ENCODE peak calls at places on chromosome 10, in nine cellular contexts. One of them, this sample, is unnamed.

GRCh38 chr10:22831586-22831985 is 96.3 kb upstream of the ARMC3 start:
- DNase-seq in iPS-NIHi11: no peak
- DNase-seq in CD8-positive, alpha-beta T cell: no peak
- DNase-seq in stimulated activated CD8-positive, alpha-beta memory T cell treated with anti-CD3 and anti-CD28 coated beads, Interleukin-2, amount 100 ng/mL, for 48 hours: no peak
- DNase-seq in GM20000: no peak
- DNase-seq in body of pancreas: no peak
- DNase-seq in epithelial cell of esophagus: no peak
- DNase-seq in kidney epithelial cell: no peak
- DNase-seq in WTC11: no peak
- DNase-seq in this sample: no peak

GRCh38 chr10:75497997-75498797 is 66.8 kb downstream of the LRMDA start:
- DNase-seq in iPS-NIHi11: no peak
- DNase-seq in CD8-positive, alpha-beta T cell: no peak
- DNase-seq in stimulated activated CD8-positive, alpha-beta memory T cell treated with anti-CD3 and anti-CD28 coated beads, Interleukin-2, amount 100 ng/mL, for 48 hours: no peak
- DNase-seq in GM20000: no peak
- DNase-seq in body of pancreas: peak
- DNase-seq in epithelial cell of esophagus: peak
- DNase-seq in kidney epithelial cell: no peak
- DNase-seq in WTC11: no peak
- DNase-seq in this sample: peak

GRCh38 chr10:65496541-65496940 is 1429.3 kb upstream of the LRRTM3 start:
- DNase-seq in iPS-NIHi11: no peak
- DNase-seq in CD8-positive, alpha-beta T cell: no peak
- DNase-seq in stimulated activated CD8-positive, alpha-beta memory T cell treated with anti-CD3 and anti-CD28 coated beads, Interleukin-2, amount 100 ng/mL, for 48 hours: no peak
- DNase-seq in GM20000: no peak
- DNase-seq in body of pancreas: no peak
- DNase-seq in epithelial cell of esophagus: peak
- DNase-seq in kidney epithelial cell: no peak
- DNase-seq in WTC11: no peak
- DNase-seq in this sample: no peak

GRCh38 chr10:84943541-84943940 is 615.2 kb downstream of the CCSER2 start:
- DNase-seq in iPS-NIHi11: no peak
- DNase-seq in CD8-positive, alpha-beta T cell: no peak
- DNase-seq in stimulated activated CD8-positive, alpha-beta memory T cell treated with anti-CD3 and anti-CD28 coated beads, Interleukin-2, amount 100 ng/mL, for 48 hours: no peak
- DNase-seq in GM20000: no peak
- DNase-seq in body of pancreas: no peak
- DNase-seq in epithelial cell of esophagus: no peak
- DNase-seq in kidney epithelial cell: no peak
- DNase-seq in WTC11: no peak
- DNase-seq in this sample: no peak

GRCh38 chr10:5560844-5561703 is 36.3 kb downstream of the CALML3 start:
- DNase-seq in iPS-NIHi11: no peak
- DNase-seq in CD8-positive, alpha-beta T cell: no peak
- DNase-seq in stimulated activated CD8-positive, alpha-beta memory T cell treated with anti-CD3 and anti-CD28 coated beads, Interleukin-2, amount 100 ng/mL, for 48 hours: no peak
- DNase-seq in GM20000: no peak
- DNase-seq in body of pancreas: peak
- DNase-seq in epithelial cell of esophagus: no peak
- DNase-seq in kidney epithelial cell: no peak
- DNase-seq in WTC11: no peak
- DNase-seq in this sample: no peak

GRCh38 chr10:98242823-98243222 is 25.2 kb downstream of the LOXL4 start:
- DNase-seq in iPS-NIHi11: no peak
- DNase-seq in CD8-positive, alpha-beta T cell: no peak
- DNase-seq in stimulated activated CD8-positive, alpha-beta memory T cell treated with anti-CD3 and anti-CD28 coated beads, Interleukin-2, amount 100 ng/mL, for 48 hours: no peak
- DNase-seq in GM20000: peak
- DNase-seq in body of pancreas: no peak
- DNase-seq in epithelial cell of esophagus: peak
- DNase-seq in kidney epithelial cell: no peak
- DNase-seq in WTC11: no peak
- DNase-seq in this sample: no peak

GRCh38 chr10:118518095-118518494 is 77.4 kb downstream of the PRLHR start:
- DNase-seq in iPS-NIHi11: no peak
- DNase-seq in CD8-positive, alpha-beta T cell: no peak
- DNase-seq in stimulated activated CD8-positive, alpha-beta memory T cell treated with anti-CD3 and anti-CD28 coated beads, Interleukin-2, amount 100 ng/mL, for 48 hours: no peak
- DNase-seq in GM20000: no peak
- DNase-seq in body of pancreas: no peak
- DNase-seq in epithelial cell of esophagus: no peak
- DNase-seq in kidney epithelial cell: no peak
- DNase-seq in WTC11: no peak
- DNase-seq in this sample: no peak

GRCh38 chr10:126384269-126384873 is 3.9 kb downstream of the ADAM12 start:
- DNase-seq in iPS-NIHi11: no peak
- DNase-seq in CD8-positive, alpha-beta T cell: no peak
- DNase-seq in stimulated activated CD8-positive, alpha-beta memory T cell treated with anti-CD3 and anti-CD28 coated beads, Interleukin-2, amount 100 ng/mL, for 48 hours: no peak
- DNase-seq in GM20000: no peak
- DNase-seq in body of pancreas: no peak
- DNase-seq in epithelial cell of esophagus: peak
- DNase-seq in kidney epithelial cell: peak
- DNase-seq in WTC11: no peak
- DNase-seq in this sample: no peak

GRCh38 chr10:114087255-114087654 is 43.6 kb downstream of the ADRB1 start:
- DNase-seq in iPS-NIHi11: no peak
- DNase-seq in CD8-positive, alpha-beta T cell: no peak
- DNase-seq in stimulated activated CD8-positive, alpha-beta memory T cell treated with anti-CD3 and anti-CD28 coated beads, Interleukin-2, amount 100 ng/mL, for 48 hours: no peak
- DNase-seq in GM20000: no peak
- DNase-seq in body of pancreas: no peak
- DNase-seq in epithelial cell of esophagus: no peak
- DNase-seq in kidney epithelial cell: no peak
- DNase-seq in WTC11: no peak
- DNase-seq in this sample: no peak

GRCh38 chr10:26755443-26755903 is 58.0 kb downstream of the PDSS1 start:
- DNase-seq in iPS-NIHi11: peak
- DNase-seq in CD8-positive, alpha-beta T cell: no peak
- DNase-seq in stimulated activated CD8-positive, alpha-beta memory T cell treated with anti-CD3 and anti-CD28 coated beads, Interleukin-2, amount 100 ng/mL, for 48 hours: no peak
- DNase-seq in GM20000: peak
- DNase-seq in body of pancreas: no peak
- DNase-seq in epithelial cell of esophagus: peak
- DNase-seq in kidney epithelial cell: peak
- DNase-seq in WTC11: no peak
- DNase-seq in this sample: no peak

GRCh38 chr10:28410420-28411135 is 107.7 kb upstream of the MPP7 start:
- DNase-seq in iPS-NIHi11: peak
- DNase-seq in CD8-positive, alpha-beta T cell: no peak
- DNase-seq in stimulated activated CD8-positive, alpha-beta memory T cell treated with anti-CD3 and anti-CD28 coated beads, Interleukin-2, amount 100 ng/mL, for 48 hours: no peak
- DNase-seq in GM20000: no peak
- DNase-seq in body of pancreas: no peak
- DNase-seq in epithelial cell of esophagus: peak
- DNase-seq in kidney epithelial cell: no peak
- DNase-seq in WTC11: no peak
- DNase-seq in this sample: no peak

This sample was measured in ovary.